ENCODE peak calls at places on chromosomes 6 and 20, in five cellular contexts. P, O, Q, U and C are unnamed samples.

GRCh38 chr20:51710503-51710902 is 57.7 kb downstream of the ATP9A start:
- DNase-seq in P (no peak), O (no peak), Q (no peak), U (no peak), C (no peak)

GRCh38 chr6:71529026-71529425 is 240.4 kb downstream of the OGFRL1 start:
- DNase-seq in P (no peak), O (no peak), Q (no peak), U (no peak), C (no peak)

GRCh38 chr20:40467014-40467413 is 222.0 kb downstream of the MAFB start:
- DNase-seq in P (no peak), O (no peak), Q (no peak), U (no peak), C (no peak)

GRCh38 chr6:138063726-138064125 is 43.5 kb downstream of the PERP start:
- DNase-seq in P (no peak), O (no peak), Q (no peak), U (no peak), C (no peak)

GRCh38 chr20:10002871-10003270 is 31.9 kb upstream of the ANKEF1 start:
- DNase-seq in P (no peak), O (no peak), Q (no peak), U (no peak), C (no peak)

GRCh38 chr6:129606664-129607063 is 103.3 kb downstream of the ARHGAP18 start:
- DNase-seq in P (no peak), O (no peak), Q (no peak), U (no peak), C (no peak)

GRCh38 chr6:30837870-30838269 is 46.4 kb upstream of the DDR1 start:
- DNase-seq in P (no peak), O (no peak), Q (no peak), U (no peak), C (no peak)

GRCh38 chr6:92559611-92560010 is 859.7 kb downstream of the EPHA7 start:
- DNase-seq in P (no peak), O (no peak), Q (no peak), U (no peak), C (no peak)

GRCh38 chr20:57399587-57400261 is 8.5 kb downstream of the RBM38 start:
- DNase-seq in P (no peak), O (no peak), Q (peak; percentile 55), U (no peak), C (peak; percentile 35)

GRCh38 chr20:51404297-51405060 is 138.0 kb downstream of the NFATC2 start:
- DNase-seq in P (no peak), O (no peak), Q (peak; percentile 73), U (peak; percentile 63), C (no peak)

GRCh38 chr6:157683707-157684106 is 139.3 kb upstream of the SNX9 start:
- DNase-seq in P (no peak), O (no peak), Q (no peak), U (no peak), C (no peak)

GRCh38 chr20:20837574-20838021 is 125.2 kb upstream of the RALGAPA2 start:
- DNase-seq in P (peak; percentile 59), O (peak; percentile 67), Q (peak; percentile 36), U (peak; percentile 87), C (peak; percentile 78)

GRCh38 chr6:137799950-137800568 is 67.0 kb upstream of the TNFAIP3 start:
- DNase-seq in P (peak; percentile 54), O (peak; percentile 79), Q (peak; percentile 44), U (peak; percentile 67), C (peak; percentile 32)

GRCh38 chr6:49639177-49639817 is 2.7 kb upstream of the RHAG start:
- DNase-seq in P (no peak), O (no peak), Q (no peak), U (no peak), C (no peak)

GRCh38 chr6:17962436-17963031 is 24.9 kb downstream of the KIF13A start:
- DNase-seq in P (peak; percentile 16), O (peak; percentile 64), Q (peak; percentile 51), U (no peak), C (peak; percentile 70)

GRCh38 chr6:79215233-79215824 is 19.2 kb downstream of the HMGN3 start:
- DNase-seq in P (no peak), O (peak; percentile 79), Q (no peak), U (no peak), C (no peak)

GRCh38 chr6:11462742-11463414 is 74.7 kb upstream of the TMEM170B start:
- DNase-seq in P (no peak), O (no peak), Q (no peak), U (no peak), C (no peak)

GRCh38 chr20:43665466-43666176 is 1.3 kb upstream of the MYBL2 start:
- DNase-seq in P (no peak), O (no peak), Q (no peak), U (peak; percentile 43), C (no peak)

GRCh38 chr6:168157272-168158007 is 78.4 kb upstream of the FRMD1 start:
- DNase-seq in P (peak; percentile 42), O (no peak), Q (no peak), U (peak; percentile 55), C (no peak)

GRCh38 chr6:5937516-5937915 is 69.2 kb downstream of the NRN1 start:
- DNase-seq in P (no peak), O (no peak), Q (no peak), U (no peak), C (no peak)

GRCh38 chr20:61860588-61860987 is 205.1 kb downstream of the TAF4 start:
- DNase-seq in P (no peak), O (no peak), Q (no peak), U (no peak), C (no peak)

GRCh38 chr6:140784573-140784972 is 1348.2 kb upstream of the GJE1 start:
- DNase-seq in P (no peak), O (no peak), Q (no peak), U (no peak), C (no peak)

GRCh38 chr20:53085720-53086119 is 113.6 kb downstream of the TSHZ2 start:
- DNase-seq in P (no peak), O (no peak), Q (no peak), U (no peak), C (no peak)

GRCh38 chr20:19539191-19539590 is 218.9 kb upstream of the RIN2 start:
- DNase-seq in P (no peak), O (no peak), Q (no peak), U (no peak), C (peak; percentile 30)

GRCh38 chr6:169029861-169030260 is 223.8 kb downstream of the THBS2 start:
- DNase-seq in P (no peak), O (no peak), Q (no peak), U (no peak), C (no peak)

GRCh38 chr6:24903681-24904080 is 32.1 kb downstream of the RIPOR2 start:
- DNase-seq in P (no peak), O (no peak), Q (no peak), U (no peak), C (no peak)
- H3K27ac ChIP-seq in P (no peak overlapping the region), O (no peak overlapping the region), Q (no peak overlapping the region), U (no peak overlapping the region), C (no peak overlapping the region)

GRCh38 chr20:25699914-25700313 is 3.3 kb upstream of the ZNF337 start:
- DNase-seq in P (peak; percentile 53), O (no peak), Q (no peak), U (no peak), C (no peak)

GRCh38 chr20:25692499-25692898 is 4.2 kb downstream of the ZNF337 start:
- DNase-seq in P (no peak), O (no peak), Q (no peak), U (no peak), C (no peak)

GRCh38 chr20:25697132-25697446 is 436 bp upstream of the ZNF337 start:
- DNase-seq in P (no peak), O (no peak), Q (no peak), U (no peak), C (no peak)

GRCh38 chr20:25695532-25696383 is 895 bp downstream of the ZNF337 start:
- DNase-seq in P (no peak), O (peak; percentile 44), Q (peak; percentile 22), U (no peak), C (no peak)

GRCh38 chr20:25696384-25697131 is at the start of gene ZNF337:
- DNase-seq in P (peak; percentile 97), O (peak; percentile 98), Q (peak; percentile 95), U (peak; percentile 97), C (peak; percentile 93)
- TF ChIP-seq CTCF in P (no peak), O (no peak), Q (no peak), U (peak; percentile 48), C (peak; percentile 20)

GRCh38 chr6:90273863-90274262 is 22.8 kb downstream of the BACH2 start:
- DNase-seq in P (no peak), O (no peak), Q (no peak), U (no peak), C (no peak)
- H3K4me1 ChIP-seq in P (no peaks in the 10 kb centered on the region), O (no peaks in the 10 kb centered on the region), Q (no peaks in the 10 kb centered on the region), U (no peaks in the 10 kb centered on the region), C (peaks cover 2% of the 10 kb centered on the region)

GRCh38 chr6:81451787-81452186 is 300.7 kb downstream of the TENT5A start:
- DNase-seq in P (peak; percentile 60), O (peak; percentile 61), Q (no peak), U (peak; percentile 38), C (no peak)
- H3K27ac ChIP-seq in P (no peak overlapping the region), O (peak overlapping the region; percentile 72), Q (no peak overlapping the region), U (no peak overlapping the region), C (no peak overlapping the region)